ENCODE peak calls at places on chromosome X, in nine cellular contexts. U is LNCaP clone FGC; B is H54; Q is occipital lobe; G is SW480; A is fibroblast of the conjunctiva; V is CD4-positive, CD25-positive, alpha-beta regulatory T cell; H is left ventricle myocardium superior; J is stimulated activated CD8-positive, alpha-beta memory T cell treated with anti-CD3 and anti-CD28 coated beads, Interleukin-4, amount 100 ng/mL, for 48 hours. Z is an unnamed sample.

GRCh38 chrX:107574054-107574683 is 54.1 kb upstream of the PRPS1 start:
- DNase-seq in A (peak; percentile 18), J (no peak), B (no peak), G (no peak), Q (no peak), U (peak; percentile 7), H (no peak), V (no peak), Z (peak; percentile 40)

GRCh38 chrX:97089116-97089515 is 205.4 kb downstream of the RPA4 start:
- DNase-seq in B (no peak), U (no peak), H (no peak), Q (no peak), J (no peak), V (no peak), G (no peak), A (no peak), Z (no peak)

GRCh38 chrX:10447577-10448214 is 172.7 kb downstream of the MID1 start:
- DNase-seq in J (no peak), H (no peak), B (no peak), V (no peak), Q (no peak), A (peak; percentile 5), G (no peak), U (no peak), Z (peak; percentile 56)

GRCh38 chrX:154002215-154002719 is 17.4 kb downstream of the IRAK1 start:
- DNase-seq in V (peak; percentile 32), Q (peak; percentile 49), U (no peak), A (peak; percentile 49), J (peak; percentile 55), H (no peak), B (no peak), G (peak; percentile 71), Z (peak; percentile 18)

GRCh38 chrX:55033429-55033828 is 2.7 kb upstream of the ALAS2 start:
- DNase-seq in V (no peak), U (no peak), H (no peak), J (no peak), A (no peak), G (no peak), Q (no peak), B (no peak), Z (no peak)

GRCh38 chrX:75061701-75062100 is 94.4 kb downstream of the ABCB7 start:
- DNase-seq in Q (no peak), A (no peak), V (no peak), J (no peak), U (no peak), B (no peak), H (no peak), G (no peak), Z (no peak)

GRCh38 chrX:103730746-103731508 is 20.2 kb downstream of the TMEM31 start:
- DNase-seq in V (no peak), B (peak; percentile 21), G (no peak), U (no peak), J (no peak), H (no peak), A (peak; percentile 44), Q (no peak), Z (no peak)

GRCh38 chrX:11585174-11585573 is 80.5 kb downstream of the ARHGAP6 start:
- DNase-seq in U (no peak), J (no peak), H (no peak), V (no peak), G (no peak), B (no peak), Q (no peak), A (no peak), Z (no peak)

GRCh38 chrX:24097741-24098140 is 43.0 kb downstream of the EIF2S3 start:
- DNase-seq in G (no peak), J (no peak), V (no peak), Q (no peak), H (no peak), A (peak; percentile 46), U (no peak), B (no peak), Z (no peak)

GRCh38 chrX:39253551-39253950 is 452.3 kb downstream of the MID1IP1 start:
- DNase-seq in A (no peak), H (no peak), G (no peak), V (no peak), B (no peak), Q (no peak), J (no peak), U (no peak), Z (peak; percentile 26)

GRCh38 chrX:45710081-45710801 is 509.6 kb upstream of the DIPK2B start:
- DNase-seq in Q (no peak), A (peak; percentile 74), U (no peak), G (peak; percentile 71), H (no peak), J (peak; percentile 60), B (no peak), V (no peak), Z (peak; percentile 31)

GRCh38 chrX:40938418-40938817 is 146.8 kb upstream of the USP9X start:
- DNase-seq in G (no peak), B (no peak), A (no peak), U (no peak), H (no peak), Q (no peak), V (no peak), J (no peak), Z (no peak)

GRCh38 chrX:108261541-108262218 is 170.1 kb downstream of the ATG4A start:
- DNase-seq in V (no peak), A (peak; percentile 92), H (no peak), Q (no peak), U (no peak), B (no peak), J (no peak), G (no peak), Z (peak; percentile 1)

GRCh38 chrX:21963736-21964135 is 23.2 kb downstream of the SMS start:
- DNase-seq in G (no peak), Q (no peak), V (no peak), A (no peak), J (no peak), U (no peak), H (no peak), B (no peak), Z (no peak)

GRCh38 chrX:72532371-72532770 is 40.3 kb downstream of the HDAC8 start:
- DNase-seq in H (no peak), G (no peak), V (no peak), Q (no peak), B (no peak), J (no peak), U (no peak), A (no peak), Z (no peak)

GRCh38 chrX:30649859-30650258 is 3.4 kb upstream of the GK start:
- DNase-seq in V (no peak), Q (no peak), H (no peak), A (no peak), J (no peak), B (no peak), G (peak; percentile 33), U (no peak), Z (no peak)

GRCh38 chrX:643911-644303 is 13.3 kb downstream of the SHOX start:
- DNase-seq in B (no peak), A (no peak), G (no peak), H (no peak), U (no peak), J (no peak), V (no peak), Q (no peak), Z (no peak)

GRCh38 chrX:74781507-74782034 is 143.7 kb downstream of the NEXMIF start:
- DNase-seq in B (no peak), V (no peak), G (no peak), A (no peak), Q (no peak), H (no peak), J (no peak), U (no peak), Z (no peak)

GRCh38 chrX:129678176-129678880 is 23.6 kb upstream of the APLN start:
- DNase-seq in B (no peak), H (peak; percentile 72), G (peak; percentile 71), Q (peak; percentile 17), V (peak; percentile 37), J (peak; percentile 46), A (no peak), U (no peak), Z (no peak)

GRCh38 chrX:46376246-46376885 is 168.9 kb downstream of the ZNF674 start:
- DNase-seq in G (peak; percentile 82), A (peak; percentile 37), V (no peak), H (no peak), U (peak; percentile 25), Q (no peak), J (peak; percentile 24), B (peak; percentile 1), Z (peak; percentile 26)

GRCh38 chrX:2484721-2485459 is 15.9 kb downstream of the DHRSX start:
- DNase-seq in G (no peak), B (no peak), U (no peak), J (no peak), Q (no peak), V (no peak), H (no peak), A (no peak), Z (no peak)

GRCh38 chrX:19179389-19179788 is 57.1 kb upstream of the ADGRG2 start:
- DNase-seq in V (no peak), B (no peak), Q (no peak), A (no peak), H (no peak), J (no peak), U (no peak), G (no peak), Z (no peak)

GRCh38 chrX:153598541-153599191 is at the start of gene CCNQ:
- DNase-seq in J (peak; percentile 31), H (peak; percentile 44), Q (no peak), G (peak; percentile 31), A (no peak), U (no peak), B (no peak), V (no peak), Z (no peak)

GRCh38 chrX:102715967-102716366 is 3.7 kb downstream of the GPRASP2 start:
- DNase-seq in Q (no peak), U (no peak), A (no peak), J (no peak), G (no peak), V (no peak), B (no peak), H (no peak), Z (no peak)

GRCh38 chrX:47587906-47588735 is 5.9 kb downstream of the TIMP1 start:
- DNase-seq in A (no peak), V (no peak), B (no peak), J (no peak), U (no peak), G (no peak), H (no peak), Q (no peak), Z (no peak)

GRCh38 chrX:132181364-132181763 is 37.9 kb downstream of the RAP2C start:
- DNase-seq in U (peak; percentile 65), A (no peak), V (no peak), G (no peak), J (no peak), Q (no peak), B (peak; percentile 30), H (peak; percentile 28), Z (peak; percentile 24)

GRCh38 chrX:39953879-39954278 is 143.9 kb downstream of the BCOR start:
- DNase-seq in V (no peak), B (peak; percentile 20), J (no peak), Q (no peak), G (peak; percentile 90), A (peak; percentile 4), U (peak; percentile 87), H (peak; percentile 88), Z (no peak)

GRCh38 chrX:30283456-30284200 is 25.6 kb downstream of the NR0B1 start:
- DNase-seq in J (no peak), Q (no peak), G (peak; percentile 81), V (no peak), U (no peak), B (peak; percentile 5), H (no peak), A (peak; percentile 77), Z (peak; percentile 86)

Z was measured in COLO829.